ENCODE peak calls at places on chromosomes 3 and 15, in ten cellular contexts. W is T-cell, K is ACHN, X is amniotic epithelial cell, P is hypothalamus, E is H4, L is HT-29, A is iris pigment epithelial cell, T is IMR-90, Y is HTR-8/SVneo. V is an unnamed sample.

GRCh38 chr15:75750261-75751050 is 37.8 kb upstream of the CSPG4 start:
- DNase-seq in Y (no peak), L (no peak), A (no peak), T (no peak), W (no peak), X (no peak), K (no peak), E (no peak), P (no peak), V (peak; percentile 31)

GRCh38 chr15:26661727-26662126 is 111.1 kb downstream of the GABRB3 start:
- DNase-seq in X (no peak), W (no peak), T (no peak), L (no peak), P (no peak), A (no peak), E (peak; percentile 40), K (no peak), Y (no peak), V (no peak)

GRCh38 chr3:195102609-195103467 is 168.1 kb downstream of the XXYLT1 start:
- DNase-seq in K (peak; percentile 82), L (peak; percentile 91), P (no peak), W (no peak), Y (peak; percentile 78), T (peak; percentile 98), E (peak; percentile 98), A (peak; percentile 96), X (peak; percentile 97), V (peak; percentile 68)

GRCh38 chr15:89230277-89230676 is 8.9 kb upstream of the RLBP1 start:
- DNase-seq in X (no peak), W (no peak), T (peak; percentile 7), A (no peak), L (no peak), P (no peak), Y (no peak), K (no peak), E (no peak), V (peak; percentile 35)

GRCh38 chr15:43196760-43197548 is 11.8 kb downstream of the CCNDBP1 start:
- DNase-seq in K (no peak), A (no peak), L (no peak), T (no peak), X (no peak), Y (no peak), W (no peak), P (no peak), E (no peak), V (no peak)

GRCh38 chr15:49330166-49330565 is 92.9 kb upstream of the FGF7 start:
- DNase-seq in A (no peak), K (no peak), Y (no peak), L (no peak), P (no peak), X (no peak), W (no peak), E (no peak), T (peak; percentile 31), V (no peak)

GRCh38 chr15:81118361-81118760 is 15.7 kb upstream of the CFAP161 start:
- DNase-seq in W (no peak), L (no peak), P (no peak), X (no peak), T (no peak), A (no peak), E (no peak), Y (no peak), K (no peak), V (no peak)

GRCh38 chr3:146052791-146053310 is 108.1 kb downstream of the PLOD2 start:
- DNase-seq in Y (no peak), W (no peak), L (no peak), E (no peak), X (peak; percentile 85), T (peak; percentile 10), K (no peak), P (no peak), A (peak; percentile 47), V (no peak)

GRCh38 chr15:95259513-95259912 is 1028.2 kb downstream of the MCTP2 start:
- DNase-seq in K (peak; percentile 72), P (peak; percentile 3), T (peak; percentile 83), X (peak; percentile 73), Y (peak; percentile 29), L (peak; percentile 83), W (peak; percentile 7), A (peak; percentile 82), E (peak; percentile 69), V (peak; percentile 71)

GRCh38 chr3:109171479-109171878 is 35.0 kb downstream of the C3orf85 start:
- DNase-seq in P (no peak), E (no peak), Y (no peak), L (no peak), X (no peak), W (no peak), T (no peak), A (no peak), K (no peak), V (no peak)

GRCh38 chr15:88467935-88468528 is 524 bp downstream of the MRPS11 start:
- DNase-seq in P (no peak), X (peak; percentile 15), E (no peak), T (peak; percentile 14), L (peak; percentile 26), A (peak; percentile 33), Y (no peak), W (no peak), K (no peak), V (no peak)

GRCh38 chr15:45618813-45619212 is 16.0 kb upstream of the SQOR start:
- DNase-seq in Y (no peak), L (no peak), E (no peak), X (no peak), K (no peak), T (no peak), W (no peak), P (no peak), A (no peak), V (no peak)

GRCh38 chr3:37722477-37722876 is 139.2 kb upstream of the CTDSPL start:
- DNase-seq in P (no peak), X (no peak), T (no peak), A (no peak), K (no peak), W (no peak), Y (no peak), E (no peak), L (no peak), V (no peak)

GRCh38 chr3:185929192-185930151 is 8.3 kb downstream of the TRA2B start:
- DNase-seq in W (no peak), Y (no peak), X (peak; percentile 73), K (no peak), L (no peak), P (no peak), E (no peak), A (no peak), T (peak; percentile 61), V (no peak)

GRCh38 chr15:45457215-45457614 is 65.3 kb downstream of the SLC30A4 start:
- DNase-seq in A (no peak), K (no peak), W (no peak), L (no peak), Y (no peak), P (no peak), T (no peak), X (no peak), E (no peak), V (no peak)

GRCh38 chr15:56759450-56759845 is 26.1 kb upstream of the ZNF280D start:
- DNase-seq in E (peak; percentile 81), X (peak; percentile 97), W (no peak), A (peak; percentile 99), P (no peak), T (peak; percentile 98), K (peak; percentile 51), Y (peak; percentile 26), L (no peak), V (peak; percentile 78)

GRCh38 chr15:93179704-93180103 is 90.7 kb upstream of the RGMA start:
- DNase-seq in W (no peak), E (no peak), Y (no peak), A (no peak), K (no peak), T (no peak), P (no peak), L (no peak), X (no peak), V (peak; percentile 70)

GRCh38 chr3:62554264-62554799 is 181.0 kb upstream of the FEZF2 start:
- DNase-seq in L (peak; percentile 1), T (no peak), W (no peak), Y (no peak), K (peak; percentile 13), E (peak; percentile 6), X (no peak), A (no peak), P (no peak), V (no peak)

GRCh38 chr3:183490653-183491052 is 62.2 kb upstream of the MCF2L2 start:
- DNase-seq in L (peak; percentile 91), P (no peak), X (peak; percentile 40), A (peak; percentile 74), T (no peak), E (no peak), K (peak; percentile 39), Y (no peak), W (no peak), V (no peak)

GRCh38 chr15:83651541-83651940 is 2.4 kb upstream of the ADAMTSL3 start:
- DNase-seq in X (no peak), L (no peak), K (no peak), E (no peak), W (no peak), P (no peak), A (no peak), T (no peak), Y (no peak), V (no peak)

GRCh38 chr15:72009207-72009606 is 108.7 kb downstream of the MYO9A start:
- DNase-seq in X (no peak), L (peak; percentile 79), A (no peak), P (no peak), W (no peak), Y (no peak), E (no peak), T (no peak), K (peak; percentile 77), V (no peak)

GRCh38 chr15:73305331-73306211 is 63.2 kb downstream of the HCN4 start:
- DNase-seq in K (peak; percentile 59), L (peak; percentile 83), A (peak; percentile 83), E (peak; percentile 66), X (peak; percentile 70), Y (peak; percentile 94), W (no peak), P (no peak), T (peak; percentile 65), V (no peak)

GRCh38 chr3:141050913-141051632 is at the start of gene SPSB4:
- DNase-seq in T (peak; percentile 27), X (no peak), W (no peak), E (peak; percentile 76), L (no peak), A (peak; percentile 43), P (no peak), Y (peak; percentile 83), K (peak; percentile 54), V (peak; percentile 41)

GRCh38 chr3:147089286-147089685 is 317.1 kb downstream of the ZIC4 start:
- DNase-seq in L (no peak), A (no peak), T (no peak), K (no peak), W (no peak), Y (no peak), X (no peak), E (no peak), P (no peak), V (no peak)

GRCh38 chr3:72281551-72281950 is 496.6 kb upstream of the PROK2 start:
- DNase-seq in K (no peak), E (no peak), T (no peak), L (no peak), X (no peak), Y (no peak), A (no peak), P (no peak), W (no peak), V (no peak)

GRCh38 chr3:119604878-119605277 is 7.2 kb downstream of the PLA1A start:
- DNase-seq in W (no peak), L (no peak), K (no peak), P (no peak), Y (no peak), E (peak; percentile 44), T (peak; percentile 52), A (peak; percentile 52), X (peak; percentile 80), V (no peak)

GRCh38 chr3:55202320-55202719 is 274.5 kb upstream of the LRTM1 start:
- DNase-seq in X (peak; percentile 94), P (no peak), K (no peak), A (peak; percentile 86), L (no peak), Y (peak; percentile 34), E (peak; percentile 35), T (peak; percentile 95), W (no peak), V (peak; percentile 58)

GRCh38 chr3:127237835-127238234 is 44.9 kb downstream of the PRR23E start:
- DNase-seq in W (no peak), X (no peak), T (no peak), K (no peak), L (no peak), Y (no peak), P (no peak), A (no peak), E (no peak), V (no peak)